ENCODE peak calls at places on chromosome 10, in six cellular contexts. One of them, this sample, is unnamed.

GRCh38 chr10:130757271-130757670 is 554.2 kb downstream of the TCERG1L start:
- DNase-seq in posterior cingulate gyrus: no peak
- DNase-seq in Peyer's patch: no peak
- DNase-seq in CD8-positive, alpha-beta T cell: no peak
- DNase-seq in glomerular endothelial cell: no peak
- DNase-seq in Daoy: no peak
- DNase-seq in this sample: no peak

GRCh38 chr10:76251773-76252617 is 820.6 kb downstream of the LRMDA start:
- DNase-seq in CD8-positive, alpha-beta T cell: no peak
- DNase-seq in Daoy: peak; percentile 3
- DNase-seq in glomerular endothelial cell: no peak
- DNase-seq in Peyer's patch: peak; percentile 28
- DNase-seq in posterior cingulate gyrus: no peak
- DNase-seq in this sample: no peak

GRCh38 chr10:133467286-133467911 is 13.7 kb downstream of the SCART1 start:
- DNase-seq in Peyer's patch: no peak
- DNase-seq in CD8-positive, alpha-beta T cell: no peak
- DNase-seq in Daoy: no peak
- DNase-seq in glomerular endothelial cell: no peak
- DNase-seq in posterior cingulate gyrus: peak; percentile 55
- DNase-seq in this sample: no peak

GRCh38 chr10:6082496-6083395 is 6.1 kb upstream of the RBM17 start:
- DNase-seq in Peyer's patch: no peak
- DNase-seq in CD8-positive, alpha-beta T cell: no peak
- DNase-seq in posterior cingulate gyrus: no peak
- DNase-seq in Daoy: no peak
- DNase-seq in glomerular endothelial cell: no peak
- DNase-seq in this sample: no peak

GRCh38 chr10:11822031-11822756 is 962 bp upstream of the PROSER2 start:
- DNase-seq in posterior cingulate gyrus: no peak
- DNase-seq in glomerular endothelial cell: no peak
- DNase-seq in CD8-positive, alpha-beta T cell: no peak
- DNase-seq in Daoy: peak; percentile 37
- DNase-seq in Peyer's patch: no peak
- DNase-seq in this sample: no peak

GRCh38 chr10:132946806-132947530 is 4.6 kb upstream of the CFAP46 start:
- DNase-seq in Daoy: no peak
- DNase-seq in CD8-positive, alpha-beta T cell: no peak
- DNase-seq in glomerular endothelial cell: no peak
- DNase-seq in Peyer's patch: no peak
- DNase-seq in posterior cingulate gyrus: peak; percentile 76
- DNase-seq in this sample: no peak

GRCh38 chr10:97921581-97922377 is 72.1 kb downstream of the GOLGA7B start:
- DNase-seq in posterior cingulate gyrus: no peak
- DNase-seq in Peyer's patch: no peak
- DNase-seq in Daoy: no peak
- DNase-seq in CD8-positive, alpha-beta T cell: no peak
- DNase-seq in glomerular endothelial cell: no peak
- DNase-seq in this sample: no peak

GRCh38 chr10:103295391-103296044 is 18.6 kb downstream of the INA start:
- DNase-seq in posterior cingulate gyrus: no peak
- DNase-seq in Peyer's patch: no peak
- DNase-seq in CD8-positive, alpha-beta T cell: no peak
- DNase-seq in glomerular endothelial cell: no peak
- DNase-seq in Daoy: no peak
- DNase-seq in this sample: no peak

GRCh38 chr10:92826061-92826460 is 22.3 kb upstream of the EXOC6 start:
- DNase-seq in glomerular endothelial cell: no peak
- DNase-seq in CD8-positive, alpha-beta T cell: no peak
- DNase-seq in Peyer's patch: no peak
- DNase-seq in posterior cingulate gyrus: no peak
- DNase-seq in Daoy: no peak
- DNase-seq in this sample: no peak

GRCh38 chr10:94103902-94104301 is 110.2 kb downstream of the PLCE1 start:
- DNase-seq in Peyer's patch: no peak
- DNase-seq in Daoy: peak; percentile 22
- DNase-seq in CD8-positive, alpha-beta T cell: no peak
- DNase-seq in glomerular endothelial cell: no peak
- DNase-seq in posterior cingulate gyrus: no peak
- DNase-seq in this sample: no peak

GRCh38 chr10:42578019-42578418 is 60.4 kb downstream of the ZNF33B start:
- DNase-seq in CD8-positive, alpha-beta T cell: no peak
- DNase-seq in Peyer's patch: no peak
- DNase-seq in Daoy: no peak
- DNase-seq in posterior cingulate gyrus: no peak
- DNase-seq in glomerular endothelial cell: no peak
- DNase-seq in this sample: no peak

GRCh38 chr10:47020491-47020890 is 109.3 kb downstream of the PTPN20 start:
- DNase-seq in posterior cingulate gyrus: no peak
- DNase-seq in CD8-positive, alpha-beta T cell: no peak
- DNase-seq in Peyer's patch: no peak
- DNase-seq in Daoy: peak; percentile 58
- DNase-seq in glomerular endothelial cell: no peak
- DNase-seq in this sample: no peak

GRCh38 chr10:70435241-70436085 is 6.0 kb downstream of the NODAL start:
- DNase-seq in glomerular endothelial cell: no peak
- DNase-seq in Peyer's patch: no peak
- DNase-seq in Daoy: no peak
- DNase-seq in posterior cingulate gyrus: no peak
- DNase-seq in CD8-positive, alpha-beta T cell: no peak
- DNase-seq in this sample: no peak

GRCh38 chr10:128429835-128430513 is 303.8 kb upstream of the MKI67 start:
- DNase-seq in Peyer's patch: no peak
- DNase-seq in posterior cingulate gyrus: no peak
- DNase-seq in glomerular endothelial cell: no peak
- DNase-seq in Daoy: no peak
- DNase-seq in CD8-positive, alpha-beta T cell: no peak
- DNase-seq in this sample: no peak

GRCh38 chr10:98195132-98195531 is 60.7 kb downstream of the R3HCC1L start:
- DNase-seq in Peyer's patch: no peak
- DNase-seq in Daoy: no peak
- DNase-seq in posterior cingulate gyrus: no peak
- DNase-seq in CD8-positive, alpha-beta T cell: no peak
- DNase-seq in glomerular endothelial cell: no peak
- DNase-seq in this sample: no peak

GRCh38 chr10:78301891-78302738 is 268.5 kb downstream of the RPS24 start:
- DNase-seq in CD8-positive, alpha-beta T cell: no peak
- DNase-seq in Daoy: no peak
- DNase-seq in posterior cingulate gyrus: no peak
- DNase-seq in Peyer's patch: no peak
- DNase-seq in glomerular endothelial cell: no peak
- DNase-seq in this sample: no peak

GRCh38 chr10:29791773-29792172 is 157.0 kb upstream of the SVIL start:
- DNase-seq in Peyer's patch: no peak
- DNase-seq in CD8-positive, alpha-beta T cell: no peak
- DNase-seq in posterior cingulate gyrus: no peak
- DNase-seq in glomerular endothelial cell: no peak
- DNase-seq in Daoy: no peak
- DNase-seq in this sample: no peak

GRCh38 chr10:78772986-78773530 is 295.7 kb upstream of the ZMIZ1 start:
- DNase-seq in Peyer's patch: no peak
- DNase-seq in Daoy: no peak
- DNase-seq in CD8-positive, alpha-beta T cell: no peak
- DNase-seq in posterior cingulate gyrus: no peak
- DNase-seq in glomerular endothelial cell: no peak
- DNase-seq in this sample: no peak

GRCh38 chr10:6918305-6918704 is 338.2 kb upstream of the PRKCQ start:
- DNase-seq in glomerular endothelial cell: no peak
- DNase-seq in posterior cingulate gyrus: peak; percentile 74
- DNase-seq in Daoy: peak; percentile 33
- DNase-seq in Peyer's patch: peak; percentile 68
- DNase-seq in CD8-positive, alpha-beta T cell: peak; percentile 82
- DNase-seq in this sample: peak; percentile 24

GRCh38 chr10:122419890-122420623 is 34.4 kb upstream of the ARMS2 start:
- DNase-seq in Peyer's patch: no peak
- DNase-seq in glomerular endothelial cell: no peak
- DNase-seq in CD8-positive, alpha-beta T cell: no peak
- DNase-seq in Daoy: no peak
- DNase-seq in posterior cingulate gyrus: peak; percentile 78
- DNase-seq in this sample: no peak

GRCh38 chr10:58044072-58044471 is 223.6 kb downstream of the IPMK start:
- DNase-seq in glomerular endothelial cell: no peak
- DNase-seq in Peyer's patch: no peak
- DNase-seq in CD8-positive, alpha-beta T cell: no peak
- DNase-seq in Daoy: peak; percentile 84
- DNase-seq in posterior cingulate gyrus: no peak
- DNase-seq in this sample: no peak

GRCh38 chr10:131831561-131831960 is 69.2 kb upstream of the PPP2R2D start:
- DNase-seq in glomerular endothelial cell: no peak
- DNase-seq in Daoy: no peak
- DNase-seq in Peyer's patch: no peak
- DNase-seq in CD8-positive, alpha-beta T cell: no peak
- DNase-seq in posterior cingulate gyrus: peak; percentile 61
- DNase-seq in this sample: no peak

GRCh38 chr10:48598936-48599829 is 5.7 kb downstream of the ARHGAP22 start:
- DNase-seq in CD8-positive, alpha-beta T cell: no peak
- DNase-seq in Daoy: no peak
- DNase-seq in Peyer's patch: no peak
- DNase-seq in posterior cingulate gyrus: no peak
- DNase-seq in glomerular endothelial cell: no peak
- DNase-seq in this sample: no peak

GRCh38 chr10:119221666-119222065 is 14.3 kb downstream of the GRK5 start:
- DNase-seq in Daoy: no peak
- DNase-seq in glomerular endothelial cell: no peak
- DNase-seq in CD8-positive, alpha-beta T cell: no peak
- DNase-seq in posterior cingulate gyrus: no peak
- DNase-seq in Peyer's patch: no peak
- DNase-seq in this sample: no peak

GRCh38 chr10:61978965-61979364 is 77.5 kb downstream of the ARID5B start:
- DNase-seq in CD8-positive, alpha-beta T cell: no peak
- DNase-seq in glomerular endothelial cell: no peak
- DNase-seq in Daoy: no peak
- DNase-seq in Peyer's patch: no peak
- DNase-seq in posterior cingulate gyrus: no peak
- DNase-seq in this sample: no peak

GRCh38 chr10:69501657-69502056 is 50.4 kb downstream of the TSPAN15 start:
- DNase-seq in Peyer's patch: no peak
- DNase-seq in glomerular endothelial cell: no peak
- DNase-seq in posterior cingulate gyrus: no peak
- DNase-seq in Daoy: no peak
- DNase-seq in CD8-positive, alpha-beta T cell: no peak
- DNase-seq in this sample: no peak

GRCh38 chr10:100828744-100829102 is 83.3 kb downstream of the PAX2 start:
- DNase-seq in posterior cingulate gyrus: no peak
- DNase-seq in glomerular endothelial cell: no peak
- DNase-seq in Daoy: peak; percentile 28
- DNase-seq in Peyer's patch: peak; percentile 32
- DNase-seq in CD8-positive, alpha-beta T cell: peak; percentile 55
- DNase-seq in this sample: no peak

GRCh38 chr10:6912021-6912420 is 331.9 kb upstream of the PRKCQ start:
- DNase-seq in Daoy: no peak
- DNase-seq in glomerular endothelial cell: no peak
- DNase-seq in Peyer's patch: no peak
- DNase-seq in CD8-positive, alpha-beta T cell: no peak
- DNase-seq in posterior cingulate gyrus: no peak
- DNase-seq in this sample: no peak

GRCh38 chr10:6044060-6044459 is 18.1 kb downstream of the IL2RA start:
- DNase-seq in CD8-positive, alpha-beta T cell: peak; percentile 49
- DNase-seq in posterior cingulate gyrus: no peak
- DNase-seq in glomerular endothelial cell: no peak
- DNase-seq in Peyer's patch: no peak
- DNase-seq in Daoy: no peak
- DNase-seq in this sample: no peak